ENCODE peak calls at places on chromosomes 12 and 14, in seven cellular contexts. S is NCI-H1417 treated with DMSO at 0.1 percent for 48 hours; H is left cardiac atrium; T is pulmonary artery endothelial cell; X is stimulated activated CD8-positive, alpha-beta memory T cell treated with anti-CD3 and anti-CD28 coated beads, Interleukin-4, amount 100 ng/mL, for 1 hour; L is mesenchymal stem cell; I is ELR. D is an unnamed sample.

GRCh38 chr12:94263011-94263786 is 114.8 kb downstream of the PLXNC1 start:
- DNase-seq in S (no peak), H (no peak), T (no peak), X (peak), L (no peak), I (no peak), D (no peak)

GRCh38 chr12:89111964-89112363 is 240.3 kb downstream of the DUSP6 start:
- DNase-seq in S (no peak), H (no peak), T (no peak), X (no peak), L (no peak), I (no peak), D (no peak)

GRCh38 chr12:68792952-68793351 is 15.0 kb upstream of the MDM2 start:
- DNase-seq in S (no peak), H (no peak), T (no peak), X (no peak), L (peak), I (peak), D (peak)

GRCh38 chr12:127233016-127233415 is 1034.0 kb upstream of the TMEM132C start:
- DNase-seq in S (no peak), H (no peak), T (no peak), X (no peak), L (no peak), I (no peak), D (no peak)

GRCh38 chr14:63179383-63179782 is 24.9 kb upstream of the RHOJ start:
- DNase-seq in S (no peak), H (no peak), T (no peak), X (no peak), L (no peak), I (no peak), D (no peak)

GRCh38 chr14:62097824-62098223 is 335.6 kb downstream of the SNAPC1 start:
- DNase-seq in S (no peak), H (no peak), T (no peak), X (no peak), L (no peak), I (no peak), D (no peak)

GRCh38 chr12:125271850-125272249 is 206.6 kb downstream of the AACS start:
- DNase-seq in S (no peak), H (no peak), T (no peak), X (no peak), L (no peak), I (no peak), D (no peak)

GRCh38 chr14:105118646-105119409 is 49.7 kb downstream of the JAG2 start:
- DNase-seq in S (no peak), H (no peak), T (no peak), X (no peak), L (no peak), I (no peak), D (no peak)

GRCh38 chr12:915090-915489 is 34.4 kb downstream of the RAD52 start:
- DNase-seq in S (no peak), H (no peak), T (peak), X (no peak), L (no peak), I (peak), D (no peak)

D was measured in HTR-8/SVneo.